ENCODE peak calls at places on chromosome 12, in eight cellular contexts. One of them, this sample, is unnamed.

GRCh38 chr12:28974166-28974565 is 174.9 kb upstream of the FAR2 start:
- DNase-seq in lower leg skin: no peak
- DNase-seq in BE2C: no peak
- DNase-seq in heart left ventricle: no peak
- DNase-seq in lower lobe of right lung: no peak
- DNase-seq in spleen: no peak
- DNase-seq in SK-N-SH: no peak
- DNase-seq in fibroblast of pulmonary artery: no peak
- DNase-seq in this sample: no peak

GRCh38 chr12:12859690-12860089 is 31.7 kb upstream of the GPRC5A start:
- DNase-seq in lower leg skin: no peak
- DNase-seq in BE2C: peak; percentile 14
- DNase-seq in heart left ventricle: no peak
- DNase-seq in lower lobe of right lung: no peak
- DNase-seq in spleen: no peak
- DNase-seq in SK-N-SH: no peak
- DNase-seq in fibroblast of pulmonary artery: no peak
- DNase-seq in this sample: no peak

GRCh38 chr12:46629331-46630229 is 196.2 kb downstream of the SLC38A4 start:
- DNase-seq in lower leg skin: no peak
- DNase-seq in BE2C: no peak
- DNase-seq in heart left ventricle: no peak
- DNase-seq in lower lobe of right lung: no peak
- DNase-seq in spleen: no peak
- DNase-seq in SK-N-SH: no peak
- DNase-seq in fibroblast of pulmonary artery: no peak
- DNase-seq in this sample: no peak

GRCh38 chr12:89225808-89226368 is 126.4 kb downstream of the DUSP6 start:
- DNase-seq in lower leg skin: peak; percentile 80
- DNase-seq in BE2C: no peak
- DNase-seq in heart left ventricle: peak; percentile 38
- DNase-seq in lower lobe of right lung: no peak
- DNase-seq in spleen: no peak
- DNase-seq in SK-N-SH: no peak
- DNase-seq in fibroblast of pulmonary artery: peak; percentile 96
- DNase-seq in this sample: no peak

GRCh38 chr12:11860026-11860425 is 210.6 kb downstream of the ETV6 start:
- DNase-seq in lower leg skin: no peak
- DNase-seq in BE2C: no peak
- DNase-seq in heart left ventricle: no peak
- DNase-seq in lower lobe of right lung: no peak
- DNase-seq in spleen: no peak
- DNase-seq in SK-N-SH: no peak
- DNase-seq in fibroblast of pulmonary artery: no peak
- DNase-seq in this sample: no peak

GRCh38 chr12:50614167-50614762 is 109.5 kb downstream of the DIP2B start:
- DNase-seq in lower leg skin: no peak
- DNase-seq in BE2C: no peak
- DNase-seq in heart left ventricle: no peak
- DNase-seq in lower lobe of right lung: no peak
- DNase-seq in spleen: no peak
- DNase-seq in SK-N-SH: no peak
- DNase-seq in fibroblast of pulmonary artery: peak; percentile 64
- DNase-seq in this sample: no peak

GRCh38 chr12:53221203-53222076 is 10.6 kb downstream of the RARG start:
- DNase-seq in lower leg skin: no peak
- DNase-seq in BE2C: peak; percentile 73
- DNase-seq in heart left ventricle: peak; percentile 84
- DNase-seq in lower lobe of right lung: peak; percentile 84
- DNase-seq in spleen: peak; percentile 92
- DNase-seq in SK-N-SH: peak; percentile 89
- DNase-seq in fibroblast of pulmonary artery: peak; percentile 47
- DNase-seq in this sample: peak; percentile 56

GRCh38 chr12:122062832-122063690 is 15.5 kb upstream of the MLXIP start:
- DNase-seq in lower leg skin: peak; percentile 53
- DNase-seq in BE2C: peak; percentile 43
- DNase-seq in heart left ventricle: peak; percentile 68
- DNase-seq in lower lobe of right lung: no peak
- DNase-seq in spleen: no peak
- DNase-seq in SK-N-SH: peak; percentile 51
- DNase-seq in fibroblast of pulmonary artery: peak; percentile 83
- DNase-seq in this sample: no peak

GRCh38 chr12:87509233-87509820 is 519.9 kb downstream of the C12orf50 start:
- DNase-seq in lower leg skin: no peak
- DNase-seq in BE2C: no peak
- DNase-seq in heart left ventricle: no peak
- DNase-seq in lower lobe of right lung: no peak
- DNase-seq in spleen: no peak
- DNase-seq in SK-N-SH: peak; percentile 10
- DNase-seq in fibroblast of pulmonary artery: peak; percentile 69
- DNase-seq in this sample: no peak

GRCh38 chr12:6039894-6040601 is 84.4 kb downstream of the VWF start:
- DNase-seq in lower leg skin: peak; percentile 55
- DNase-seq in BE2C: peak; percentile 72
- DNase-seq in heart left ventricle: peak; percentile 50
- DNase-seq in lower lobe of right lung: no peak
- DNase-seq in spleen: no peak
- DNase-seq in SK-N-SH: peak; percentile 83
- DNase-seq in fibroblast of pulmonary artery: peak; percentile 85
- DNase-seq in this sample: peak; percentile 43

GRCh38 chr12:49413010-49413409 is 45.7 kb downstream of the SPATS2 start:
- DNase-seq in lower leg skin: no peak
- DNase-seq in BE2C: no peak
- DNase-seq in heart left ventricle: no peak
- DNase-seq in lower lobe of right lung: no peak
- DNase-seq in spleen: no peak
- DNase-seq in SK-N-SH: no peak
- DNase-seq in fibroblast of pulmonary artery: peak; percentile 14
- DNase-seq in this sample: no peak

GRCh38 chr12:49945394-49946080 is 5.0 kb upstream of the AQP2 start:
- DNase-seq in lower leg skin: peak; percentile 63
- DNase-seq in BE2C: peak; percentile 92
- DNase-seq in heart left ventricle: peak; percentile 89
- DNase-seq in lower lobe of right lung: peak; percentile 84
- DNase-seq in spleen: peak; percentile 90
- DNase-seq in SK-N-SH: peak; percentile 91
- DNase-seq in fibroblast of pulmonary artery: peak; percentile 80
- DNase-seq in this sample: peak; percentile 78

GRCh38 chr12:123055281-123055766 is 74.8 kb downstream of the ARL6IP4 start:
- DNase-seq in lower leg skin: no peak
- DNase-seq in BE2C: no peak
- DNase-seq in heart left ventricle: no peak
- DNase-seq in lower lobe of right lung: no peak
- DNase-seq in spleen: peak; percentile 22
- DNase-seq in SK-N-SH: no peak
- DNase-seq in fibroblast of pulmonary artery: no peak
- DNase-seq in this sample: no peak

GRCh38 chr12:54937376-54937775 is 47.2 kb downstream of the TESPA1 start:
- DNase-seq in lower leg skin: no peak
- DNase-seq in BE2C: no peak
- DNase-seq in heart left ventricle: no peak
- DNase-seq in lower lobe of right lung: no peak
- DNase-seq in spleen: no peak
- DNase-seq in SK-N-SH: no peak
- DNase-seq in fibroblast of pulmonary artery: no peak
- DNase-seq in this sample: no peak

GRCh38 chr12:19771858-19772257 is 332.6 kb downstream of the AEBP2 start:
- DNase-seq in lower leg skin: no peak
- DNase-seq in BE2C: no peak
- DNase-seq in heart left ventricle: no peak
- DNase-seq in lower lobe of right lung: no peak
- DNase-seq in spleen: no peak
- DNase-seq in SK-N-SH: no peak
- DNase-seq in fibroblast of pulmonary artery: peak; percentile 86
- DNase-seq in this sample: no peak

GRCh38 chr12:18634382-18634781 is 103.4 kb downstream of the PLCZ1 start:
- DNase-seq in lower leg skin: no peak
- DNase-seq in BE2C: no peak
- DNase-seq in heart left ventricle: no peak
- DNase-seq in lower lobe of right lung: no peak
- DNase-seq in spleen: no peak
- DNase-seq in SK-N-SH: no peak
- DNase-seq in fibroblast of pulmonary artery: no peak
- DNase-seq in this sample: no peak

GRCh38 chr12:55693323-55694187 is 14.1 kb downstream of the ITGA7 start:
- DNase-seq in lower leg skin: no peak
- DNase-seq in BE2C: no peak
- DNase-seq in heart left ventricle: no peak
- DNase-seq in lower lobe of right lung: no peak
- DNase-seq in spleen: no peak
- DNase-seq in SK-N-SH: no peak
- DNase-seq in fibroblast of pulmonary artery: no peak
- DNase-seq in this sample: no peak

GRCh38 chr12:108649668-108650067 is 16.0 kb upstream of the SELPLG start:
- DNase-seq in lower leg skin: no peak
- DNase-seq in BE2C: no peak
- DNase-seq in heart left ventricle: no peak
- DNase-seq in lower lobe of right lung: no peak
- DNase-seq in spleen: no peak
- DNase-seq in SK-N-SH: no peak
- DNase-seq in fibroblast of pulmonary artery: peak; percentile 87
- DNase-seq in this sample: no peak

GRCh38 chr12:27814411-27814810 is 34.4 kb upstream of the MANSC4 start:
- DNase-seq in lower leg skin: no peak
- DNase-seq in BE2C: no peak
- DNase-seq in heart left ventricle: no peak
- DNase-seq in lower lobe of right lung: no peak
- DNase-seq in spleen: no peak
- DNase-seq in SK-N-SH: no peak
- DNase-seq in fibroblast of pulmonary artery: no peak
- DNase-seq in this sample: no peak

GRCh38 chr12:133204264-133204603 is 22.9 kb downstream of the ZNF268 start:
- DNase-seq in lower leg skin: no peak
- DNase-seq in BE2C: no peak
- DNase-seq in heart left ventricle: no peak
- DNase-seq in lower lobe of right lung: no peak
- DNase-seq in spleen: no peak
- DNase-seq in SK-N-SH: no peak
- DNase-seq in fibroblast of pulmonary artery: no peak
- DNase-seq in this sample: no peak

GRCh38 chr12:78149459-78149858 is 318.8 kb downstream of the NAV3 start:
- DNase-seq in lower leg skin: no peak
- DNase-seq in BE2C: no peak
- DNase-seq in heart left ventricle: no peak
- DNase-seq in lower lobe of right lung: no peak
- DNase-seq in spleen: no peak
- DNase-seq in SK-N-SH: peak; percentile 1
- DNase-seq in fibroblast of pulmonary artery: peak; percentile 18
- DNase-seq in this sample: peak; percentile 34

GRCh38 chr12:104480826-104481457 is 24.2 kb downstream of the CHST11 start:
- DNase-seq in lower leg skin: peak; percentile 49
- DNase-seq in BE2C: no peak
- DNase-seq in heart left ventricle: peak; percentile 57
- DNase-seq in lower lobe of right lung: peak; percentile 88
- DNase-seq in spleen: peak; percentile 87
- DNase-seq in SK-N-SH: no peak
- DNase-seq in fibroblast of pulmonary artery: peak; percentile 65
- DNase-seq in this sample: peak; percentile 54

DNA sequence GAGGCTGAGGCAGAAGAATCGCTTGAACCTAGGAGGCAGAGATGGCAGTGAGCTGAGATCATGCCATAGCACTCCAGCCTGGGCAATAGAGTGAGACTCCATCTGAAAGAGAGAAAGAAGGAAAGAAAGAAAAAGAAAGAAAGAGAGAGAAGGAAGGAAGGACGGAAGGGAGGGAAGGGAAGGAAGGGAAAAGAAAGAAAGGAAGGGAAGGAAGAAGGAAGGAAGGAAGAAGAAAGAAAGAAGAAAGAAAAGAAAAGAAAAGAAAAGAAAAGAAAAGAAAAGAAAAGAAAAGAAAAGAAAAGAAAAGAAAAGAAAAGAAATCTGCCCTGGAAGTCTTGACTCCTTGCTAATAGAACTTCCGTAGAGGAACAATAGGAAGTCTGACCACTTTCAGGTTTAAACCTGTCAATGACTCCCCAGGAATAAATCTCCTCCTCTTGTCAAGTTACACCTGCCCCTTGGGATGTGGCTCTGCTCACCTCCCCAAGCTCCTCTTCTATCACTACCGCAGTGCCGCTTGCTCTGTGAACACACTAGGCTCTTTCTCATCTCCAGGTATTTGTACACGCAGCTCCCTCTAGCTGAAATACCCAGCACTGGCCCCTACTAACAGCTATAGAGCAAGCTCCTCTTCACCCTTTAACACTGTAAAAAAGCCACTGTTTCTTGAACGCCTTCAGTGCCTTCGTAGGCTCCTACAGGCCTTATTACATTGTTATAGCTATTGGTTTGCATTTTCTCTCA is 773.1 kb upstream of the TBX3 start:
- DNase-seq in lower leg skin: no peak
- DNase-seq in BE2C: no peak
- DNase-seq in heart left ventricle: no peak
- DNase-seq in lower lobe of right lung: no peak
- DNase-seq in spleen: no peak
- DNase-seq in SK-N-SH: no peak
- DNase-seq in fibroblast of pulmonary artery: no peak
- DNase-seq in this sample: no peak
- TF ChIP-seq CTCF in lower leg skin: no peak
- TF ChIP-seq CTCF in BE2C: peak; percentile 61
- TF ChIP-seq CTCF in heart left ventricle: no peak
- TF ChIP-seq CTCF in lower lobe of right lung: no peak
- TF ChIP-seq CTCF in spleen: no peak
- TF ChIP-seq CTCF in SK-N-SH: no peak
- TF ChIP-seq CTCF in fibroblast of pulmonary artery: no peak
- TF ChIP-seq CTCF in this sample: peak; percentile 17

GRCh38 chr12:119178544-119179334 is at the start of gene HSPB8:
- DNase-seq in lower leg skin: peak; percentile 76
- DNase-seq in BE2C: peak; percentile 55
- DNase-seq in heart left ventricle: peak; percentile 98
- DNase-seq in lower lobe of right lung: peak; percentile 93
- DNase-seq in spleen: peak; percentile 89
- DNase-seq in SK-N-SH: peak; percentile 83
- DNase-seq in fibroblast of pulmonary artery: peak; percentile 95
- DNase-seq in this sample: peak; percentile 37
- H3K4me3 ChIP-seq in lower leg skin: peak within 1 kb of the TSS; percentile 17
- H3K4me3 ChIP-seq in BE2C: peak within 1 kb of the TSS; percentile 58
- H3K4me3 ChIP-seq in heart left ventricle: peak within 1 kb of the TSS; percentile 76
- H3K4me3 ChIP-seq in lower lobe of right lung: peak within 1 kb of the TSS; percentile 73
- H3K4me3 ChIP-seq in spleen: peak within 1 kb of the TSS; percentile 48
- H3K4me3 ChIP-seq in SK-N-SH: peak within 1 kb of the TSS; percentile 32
- H3K4me3 ChIP-seq in fibroblast of pulmonary artery: peak within 1 kb of the TSS; percentile 67
- H3K4me3 ChIP-seq in this sample: peak within 1 kb of the TSS; percentile 58

GRCh38 chr12:68334136-68334535 is 2.0 kb upstream of the MDM1 start:
- DNase-seq in lower leg skin: no peak
- DNase-seq in BE2C: no peak
- DNase-seq in heart left ventricle: no peak
- DNase-seq in lower lobe of right lung: no peak
- DNase-seq in spleen: no peak
- DNase-seq in SK-N-SH: peak; percentile 19
- DNase-seq in fibroblast of pulmonary artery: no peak
- DNase-seq in this sample: peak; percentile 45
- TF ChIP-seq CTCF in lower leg skin: no peak
- TF ChIP-seq CTCF in BE2C: peak; percentile 9
- TF ChIP-seq CTCF in heart left ventricle: no peak
- TF ChIP-seq CTCF in lower lobe of right lung: no peak
- TF ChIP-seq CTCF in spleen: no peak
- TF ChIP-seq CTCF in SK-N-SH: no peak
- TF ChIP-seq CTCF in fibroblast of pulmonary artery: no peak
- TF ChIP-seq CTCF in this sample: no peak

DNA sequence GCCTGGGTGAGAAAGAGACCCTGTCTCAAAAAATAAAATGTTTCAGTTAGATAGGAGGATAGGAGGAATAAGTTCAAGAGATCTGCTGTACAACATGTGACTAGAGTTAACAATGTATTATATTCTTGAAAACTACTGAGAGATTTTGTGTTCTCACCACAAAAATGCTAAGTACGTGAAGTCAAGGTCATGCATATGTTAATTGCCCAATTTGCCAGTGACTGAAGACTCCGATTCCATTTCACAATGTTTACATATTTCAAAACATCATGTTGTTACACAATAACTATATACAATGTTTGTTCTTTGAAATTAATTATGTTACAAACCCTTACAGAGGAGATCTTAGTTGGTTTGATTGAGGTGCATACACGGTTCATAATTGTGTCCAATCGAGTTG is 52.1 kb downstream of the SLC15A4 start:
- DNase-seq in lower leg skin: no peak
- DNase-seq in BE2C: no peak
- DNase-seq in heart left ventricle: no peak
- DNase-seq in lower lobe of right lung: no peak
- DNase-seq in spleen: no peak
- DNase-seq in SK-N-SH: no peak
- DNase-seq in fibroblast of pulmonary artery: no peak
- DNase-seq in this sample: no peak
- H3K4me3 ChIP-seq in lower leg skin: no peak overlapping the region
- H3K4me3 ChIP-seq in BE2C: no peak overlapping the region
- H3K4me3 ChIP-seq in heart left ventricle: no peak overlapping the region
- H3K4me3 ChIP-seq in lower lobe of right lung: no peak overlapping the region
- H3K4me3 ChIP-seq in spleen: no peak overlapping the region
- H3K4me3 ChIP-seq in SK-N-SH: no peak overlapping the region
- H3K4me3 ChIP-seq in fibroblast of pulmonary artery: no peak overlapping the region
- H3K4me3 ChIP-seq in this sample: no peak overlapping the region

This sample was measured in dorsolateral prefrontal cortex.